ENCODE peak calls at places on chromosomes 12 and 14, in seven cellular contexts. H is HCT116, X is H1, K is HepG2, B is GM12878, T is SK-N-SH, I is K562. U is an unnamed sample.

GRCh38 chr12:19431407-19432308 is 7.6 kb upstream of the AEBP2 start:
- DNase-seq in K (no peak), I (no peak), X (no peak), B (peak), T (no peak), H (no peak), U (peak)

GRCh38 chr12:68185598-68185997 is 26.1 kb upstream of the IFNG start:
- DNase-seq in K (no peak), I (no peak), B (no peak), H (no peak), T (no peak), X (no peak), U (no peak)

GRCh38 chr12:18782827-18783226 is 44.9 kb downstream of the CAPZA3 start:
- DNase-seq in B (no peak), T (no peak), K (no peak), H (no peak), X (no peak), I (no peak), U (no peak)

GRCh38 chr14:89206426-89206825 is 210.6 kb downstream of the FOXN3 start:
- DNase-seq in B (no peak), T (no peak), H (no peak), X (no peak), I (no peak), K (no peak), U (no peak)

GRCh38 chr12:40622246-40622838 is 69.9 kb upstream of the CNTN1 start:
- DNase-seq in K (peak), X (peak), I (peak), H (peak), B (no peak), T (peak), U (peak)

GRCh38 chr14:100341301-100342031 is 18.3 kb downstream of the SLC25A47 start:
- DNase-seq in B (peak), X (no peak), T (peak), K (no peak), H (no peak), I (no peak), U (no peak)

GRCh38 chr12:129184066-129184695 is 330.9 kb downstream of the GLT1D1 start:
- DNase-seq in I (no peak), B (no peak), X (no peak), K (no peak), T (no peak), H (no peak), U (no peak)

GRCh38 chr14:47040490-47040889 is 388.9 kb upstream of the RPL10L start:
- DNase-seq in K (peak), H (peak), B (no peak), I (no peak), T (no peak), X (no peak), U (peak)

GRCh38 chr12:13982010-13982409 is 608 bp upstream of the GRIN2B start:
- DNase-seq in H (peak), I (peak), X (peak), B (no peak), T (peak), K (no peak), U (no peak)

GRCh38 chr14:90060312-90060964 is 1.4 kb upstream of the KCNK13 start:
- DNase-seq in T (peak), H (peak), B (no peak), I (peak), X (peak), K (peak), U (peak)

GRCh38 chr12:96751626-96752025 is 155.4 kb upstream of the NEDD1 start:
- DNase-seq in T (no peak), K (no peak), I (no peak), H (no peak), B (no peak), X (no peak), U (no peak)

GRCh38 chr14:22982013-22982476 is 306 bp downstream of the AJUBA start:
- DNase-seq in B (no peak), K (no peak), I (no peak), X (no peak), T (no peak), H (no peak), U (no peak)

GRCh38 chr14:105065280-105066228 is at the start of gene GPR132:
- DNase-seq in T (no peak), I (no peak), B (peak), H (no peak), X (no peak), K (no peak), U (no peak)

GRCh38 chr12:32821293-32822089 is 65.8 kb upstream of the YARS2 start:
- DNase-seq in T (peak), X (no peak), B (no peak), I (no peak), H (no peak), K (no peak), U (no peak)

GRCh38 chr14:69064596-69064995 is 85.5 kb upstream of the ACTN1 start:
- DNase-seq in B (no peak), H (no peak), K (peak), X (no peak), I (no peak), T (no peak), U (no peak)

DNA sequence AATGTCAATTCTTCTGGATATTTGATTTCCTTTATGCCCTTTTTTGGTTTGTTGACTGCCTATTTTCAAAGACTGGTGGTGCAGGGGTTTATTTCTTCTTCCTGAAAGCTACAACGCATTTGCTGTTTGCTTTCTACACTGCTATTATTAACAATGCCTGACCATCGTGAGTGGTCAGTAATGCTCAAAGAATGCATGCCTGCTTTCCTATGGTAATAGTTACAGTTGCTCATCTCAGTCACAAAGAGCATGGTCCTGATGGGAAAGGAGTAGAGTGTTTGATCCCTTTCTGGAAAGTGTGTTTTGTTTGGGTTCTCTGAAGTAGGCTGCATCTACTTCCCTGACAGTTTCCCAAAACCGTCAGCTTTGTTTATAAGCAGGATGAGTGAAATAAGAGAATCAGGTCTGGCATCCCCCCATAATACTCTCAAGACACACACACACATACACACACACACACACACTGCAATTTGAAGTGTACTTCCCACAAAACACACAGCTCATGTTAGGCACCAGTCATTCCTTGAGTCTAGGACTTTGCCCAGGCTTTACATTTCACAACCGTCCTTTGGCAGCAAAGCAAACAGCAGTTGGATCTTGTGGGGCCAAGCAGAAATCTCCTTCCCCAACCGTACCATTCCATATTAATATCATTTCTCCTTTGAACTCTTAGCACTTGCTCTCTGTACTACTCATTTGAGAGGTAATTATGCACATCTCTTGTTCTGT is 56.6 kb downstream of the SUDS3 start:
- DNase-seq in I (no peak), H (no peak), K (peak), B (no peak), X (no peak), T (no peak), U (no peak)
- TF ChIP-seq JUND in I (no peak), H (no peak), K (no peak), B (no peak), X (no peak), T (no peak), U (no peak)

GRCh38 chr14:85315891-85316290 is 214.1 kb upstream of the FLRT2 start:
- DNase-seq in H (no peak), X (no peak), B (no peak), T (no peak), K (no peak), I (no peak), U (no peak)

GRCh38 chr14:85316701-85317100 is 213.2 kb upstream of the FLRT2 start:
- DNase-seq in B (no peak), H (no peak), K (no peak), I (no peak), T (no peak), X (no peak), U (no peak)

GRCh38 chr14:85315290-85315689 is 214.7 kb upstream of the FLRT2 start:
- DNase-seq in K (no peak), T (no peak), B (no peak), X (no peak), I (no peak), H (no peak), U (no peak)

GRCh38 chr14:85319101-85319500 is 210.8 kb upstream of the FLRT2 start:
- DNase-seq in B (no peak), H (no peak), I (no peak), K (no peak), X (no peak), T (no peak), U (no peak)

DNA sequence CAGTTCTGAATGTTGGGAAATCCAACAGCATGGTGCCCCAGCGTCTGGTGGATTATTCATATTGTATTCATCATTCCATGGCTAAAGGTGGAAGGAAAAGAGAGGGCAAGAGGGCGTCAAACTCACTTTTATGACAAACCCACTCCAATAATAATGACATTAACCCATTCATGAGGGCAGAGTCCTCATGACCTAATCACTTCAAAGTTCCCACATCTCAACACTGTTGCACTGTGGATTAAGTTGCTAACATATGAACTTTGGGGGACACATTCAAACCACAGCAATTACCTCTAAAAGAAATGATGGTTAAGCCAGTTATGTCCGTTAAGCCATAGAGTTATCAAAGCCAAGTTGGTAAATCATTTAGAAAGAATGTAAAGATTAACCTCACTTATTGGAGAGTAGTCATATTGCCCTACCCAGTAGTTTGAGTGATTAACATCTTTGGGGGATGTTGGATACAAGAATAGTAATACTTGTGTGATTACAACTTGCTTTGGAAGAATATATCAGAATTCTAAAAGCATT is 212.4 kb upstream of the FLRT2 start:
- DNase-seq in I (no peak), X (no peak), H (no peak), T (no peak), B (no peak), K (no peak), U (no peak)
- TF ChIP-seq JUND in I (no peak), X (no peak), H (no peak), T (no peak), B (no peak), K (no peak), U (no peak)

DNA sequence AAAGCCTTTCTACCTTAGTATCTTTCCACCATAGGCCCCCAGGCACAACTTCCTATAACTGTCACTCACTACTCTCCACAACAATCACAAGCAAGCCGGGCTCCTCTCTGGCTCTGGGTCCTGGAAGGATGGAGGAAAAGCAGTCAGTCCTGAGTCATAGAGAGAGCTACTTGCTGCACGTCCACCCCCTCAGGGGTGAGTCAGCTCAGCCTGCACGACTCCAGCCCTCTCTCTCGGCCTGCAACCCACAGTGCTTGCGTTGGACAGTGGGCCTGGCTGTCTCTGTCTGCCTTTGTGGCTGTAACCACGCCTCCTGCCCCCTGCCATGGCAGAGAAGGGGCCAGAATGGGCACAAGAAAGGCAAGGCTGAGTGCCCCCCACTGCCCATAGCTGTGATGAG is 154.1 kb upstream of the FKBP4 start:
- DNase-seq in H (peak), X (no peak), K (no peak), B (no peak), I (no peak), T (no peak), U (no peak)
- TF ChIP-seq JUND in H (peak), X (no peak), K (no peak), B (no peak), I (no peak), T (peak), U (no peak)

GRCh38 chr12:115423546-115423987 is 739.6 kb upstream of the TBX3 start:
- DNase-seq in T (no peak), K (peak), X (no peak), H (no peak), I (no peak), B (no peak), U (no peak)

GRCh38 chr12:115424003-115424402 is 740.0 kb upstream of the TBX3 start:
- DNase-seq in B (no peak), X (no peak), K (no peak), T (no peak), H (no peak), I (no peak), U (no peak)

GRCh38 chr12:115421350-115421749 is 737.4 kb upstream of the TBX3 start:
- DNase-seq in H (no peak), K (no peak), X (no peak), I (no peak), B (no peak), T (no peak), U (no peak)

GRCh38 chr12:115421796-115422709 is 738.1 kb upstream of the TBX3 start:
- DNase-seq in B (no peak), I (no peak), H (no peak), X (no peak), T (no peak), K (peak), U (no peak)

DNA sequence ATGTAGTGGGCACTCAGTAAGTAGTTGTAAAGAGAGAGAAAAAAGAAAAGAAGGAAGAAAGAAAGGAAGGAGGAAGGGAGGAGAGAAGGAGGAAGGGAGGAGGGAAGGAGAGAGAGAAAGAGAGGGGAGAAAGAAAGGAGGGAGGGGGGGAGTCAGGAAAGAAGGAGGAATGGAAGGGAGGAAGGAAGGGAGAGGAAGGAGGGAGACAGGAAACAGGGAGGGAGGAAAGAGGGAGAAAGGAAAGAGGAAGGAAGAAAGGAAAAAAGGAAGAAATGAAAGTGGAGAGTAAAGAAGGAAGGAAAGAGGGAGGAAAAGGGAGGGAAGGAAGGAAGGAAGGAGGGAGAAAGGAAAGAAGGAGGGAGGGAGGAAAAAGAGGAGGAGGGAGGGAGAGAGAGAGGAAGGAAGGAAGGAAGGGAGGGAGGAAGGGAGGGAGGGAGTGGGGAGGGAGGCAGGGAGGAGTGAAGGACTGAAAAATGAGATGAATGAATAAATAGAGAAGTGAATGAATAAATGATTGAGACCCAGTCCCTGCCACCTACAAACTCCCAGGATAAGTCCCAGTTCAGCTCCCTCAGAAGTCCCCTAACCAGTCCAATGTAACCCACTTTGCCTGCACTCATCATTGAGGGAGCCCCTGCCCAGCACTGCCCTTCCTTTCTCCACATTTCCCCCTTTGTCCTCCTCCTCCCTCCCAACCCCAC is 739.0 kb upstream of the TBX3 start:
- DNase-seq in K (no peak), T (no peak), H (no peak), B (no peak), X (no peak), I (no peak), U (no peak)
- TF ChIP-seq JUND in K (no peak), T (no peak), H (no peak), B (no peak), X (no peak), I (no peak), U (no peak)

GRCh38 chr12:45568808-45569207 is 160.7 kb upstream of the ARID2 start:
- DNase-seq in X (no peak), B (no peak), T (no peak), H (no peak), K (no peak), I (no peak), U (no peak)
- TF ChIP-seq JUND in X (no peak), B (no peak), T (no peak), H (no peak), K (no peak), I (no peak), U (no peak)

GRCh38 chr12:3419538-3419937 is 71.5 kb upstream of the PRMT8 start:
- DNase-seq in H (no peak), B (no peak), X (no peak), T (no peak), I (no peak), K (no peak), U (no peak)
- TF ChIP-seq JUND in H (no peak), B (no peak), X (no peak), T (no peak), I (no peak), K (no peak), U (no peak)

GRCh38 chr12:23889069-23889440 is 60.4 kb downstream of the SOX5 start:
- DNase-seq in H (no peak), K (no peak), I (no peak), B (no peak), X (no peak), T (no peak), U (no peak)

GRCh38 chr12:23887055-23887835 is 62.2 kb downstream of the SOX5 start:
- DNase-seq in B (no peak), K (no peak), H (no peak), I (peak), X (no peak), T (no peak), U (no peak)

GRCh38 chr12:23891115-23891514 is 58.4 kb downstream of the SOX5 start:
- DNase-seq in H (no peak), K (no peak), T (no peak), B (no peak), X (no peak), I (no peak), U (no peak)

GRCh38 chr12:23885396-23885795 is 64.1 kb downstream of the SOX5 start:
- DNase-seq in T (no peak), K (no peak), I (no peak), B (no peak), X (no peak), H (no peak), U (no peak)

GRCh38 chr12:23888396-23889068 is 60.9 kb downstream of the SOX5 start:
- DNase-seq in T (peak), K (no peak), B (no peak), I (no peak), H (no peak), X (no peak), U (no peak)
- TF ChIP-seq JUND in T (no peak), K (no peak), B (no peak), I (no peak), H (no peak), X (no peak), U (no peak)

GRCh38 chr14:101819251-101819990 is 57.9 kb downstream of the PPP2R5C start:
- DNase-seq in T (no peak), K (no peak), B (no peak), I (no peak), X (no peak), H (no peak), U (no peak)
- TF ChIP-seq JUND in T (no peak), K (no peak), B (no peak), I (no peak), X (no peak), H (no peak), U (no peak)

U was measured in T47D.